ENCODE peak calls at places on chromosomes 16 and 17, in nine cellular contexts. Z is suprapubic skin, I is heart left ventricle, F is omental fat pad, Y is prostate gland, B is glutamatergic neuron, N is AG04449, T is dorsolateral prefrontal cortex, S is coronary artery. J is an unnamed sample.

GRCh38 chr17:1055751-1056645 is 59.1 kb downstream of the TIMM22 start:
- DNase-seq in Z (no peak), I (peak; percentile 81), F (no peak), Y (peak; percentile 64), B (peak; percentile 90), N (no peak), T (peak; percentile 71), S (no peak), J (peak; percentile 49)

GRCh38 chr16:23368469-23368868 is 66.4 kb downstream of the SCNN1B start:
- DNase-seq in Z (no peak), I (no peak), F (no peak), Y (no peak), B (no peak), N (no peak), T (no peak), S (no peak), J (no peak)

GRCh38 chr17:4840893-4841242 is 7.7 kb downstream of the MINK1 start:
- DNase-seq in Z (no peak), I (no peak), F (no peak), Y (no peak), B (no peak), N (no peak), T (no peak), S (no peak), J (no peak)

GRCh38 chr16:72990003-72990521 is 57.9 kb downstream of the ZFHX3 start:
- DNase-seq in Z (peak; percentile 94), I (no peak), F (peak; percentile 32), Y (peak; percentile 97), B (no peak), N (no peak), T (no peak), S (peak; percentile 97), J (peak; percentile 94)

GRCh38 chr16:62794724-62795123 is 758.5 kb upstream of the CDH8 start:
- DNase-seq in Z (no peak), I (no peak), F (no peak), Y (no peak), B (no peak), N (no peak), T (no peak), S (no peak), J (no peak)

GRCh38 chr17:69448431-69449102 is 34.1 kb downstream of the MAP2K6 start:
- DNase-seq in Z (no peak), I (no peak), F (no peak), Y (no peak), B (peak; percentile 29), N (no peak), T (peak; percentile 73), S (no peak), J (no peak)

GRCh38 chr17:72588961-72589360 is 468.1 kb downstream of the SOX9 start:
- DNase-seq in Z (no peak), I (no peak), F (no peak), Y (peak; percentile 47), B (no peak), N (no peak), T (no peak), S (no peak), J (no peak)

GRCh38 chr17:62652251-62653001 is 25.0 kb downstream of the MRC2 start:
- DNase-seq in Z (no peak), I (peak; percentile 87), F (no peak), Y (no peak), B (no peak), N (no peak), T (no peak), S (peak; percentile 88), J (peak; percentile 78)

GRCh38 chr16:83995756-83996155 is 27.7 kb downstream of the NECAB2 start:
- DNase-seq in Z (no peak), I (peak; percentile 54), F (no peak), Y (peak; percentile 13), B (no peak), N (no peak), T (peak; percentile 65), S (no peak), J (no peak)

GRCh38 chr17:65532491-65532890 is 29.0 kb downstream of the AXIN2 start:
- DNase-seq in Z (peak; percentile 64), I (no peak), F (no peak), Y (no peak), B (no peak), N (no peak), T (no peak), S (no peak), J (no peak)

GRCh38 chr17:10727192-10727591 is 2.6 kb downstream of the TMEM220 start:
- DNase-seq in Z (no peak), I (no peak), F (no peak), Y (no peak), B (no peak), N (no peak), T (no peak), S (no peak), J (peak; percentile 22)

DNA sequence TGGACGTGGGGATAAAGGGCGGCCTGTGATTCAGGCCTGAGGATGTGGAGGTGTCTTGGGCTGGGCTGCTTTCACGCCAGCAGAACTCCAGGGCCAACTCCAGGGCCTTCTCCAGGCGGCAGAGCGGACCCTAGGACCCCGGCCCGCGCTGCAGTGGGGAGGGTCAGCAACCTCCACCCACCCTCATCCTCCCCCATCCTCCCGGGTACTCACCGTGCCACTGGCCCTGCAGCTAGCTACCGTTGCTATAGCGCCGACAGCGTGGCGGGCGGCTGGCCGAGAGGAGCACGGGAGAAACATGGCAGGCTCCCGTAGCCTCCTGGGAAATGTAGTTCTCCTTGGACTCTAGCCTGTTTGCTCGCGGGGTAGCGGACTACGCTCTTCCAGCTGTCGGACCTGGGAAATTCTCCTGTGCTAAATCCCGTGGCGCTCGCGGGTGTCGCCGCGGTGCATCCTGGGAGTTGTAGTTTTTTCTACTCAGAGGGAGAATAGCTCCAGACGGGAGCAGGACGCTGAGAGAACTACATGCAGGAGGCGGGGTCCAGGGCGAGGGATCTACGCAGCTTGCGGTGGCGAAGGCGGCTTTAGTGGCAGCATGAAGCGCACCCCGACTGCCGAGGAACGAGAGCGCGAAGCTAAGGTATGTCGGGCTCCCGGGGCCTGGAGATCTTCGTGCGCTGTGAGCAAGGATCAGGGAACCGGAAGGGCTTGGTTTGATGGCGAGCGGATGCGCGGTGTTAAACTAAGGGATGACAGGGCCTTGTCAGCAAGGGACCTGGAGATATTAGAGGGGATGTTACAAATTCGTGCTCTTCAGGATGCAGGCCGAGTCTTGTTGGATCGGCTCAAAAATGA is at the start of the genes FTO and RPGRIP1L:
- DNase-seq in Z (peak; percentile 99), I (peak; percentile 98), F (peak; percentile 99), Y (peak; percentile 100), B (peak; percentile 99), N (peak; percentile 95), T (peak; percentile 99), S (peak; percentile 99), J (peak; percentile 99)
- TF ChIP-seq CTCF in Z (peak; percentile 21), I (no peak), F (no peak), Y (peak; percentile 39), B (no peak), N (no peak), T (peak; percentile 40), S (no peak), J (peak; percentile 21)

GRCh38 chr16:14961405-14962186 is 13.2 kb upstream of the PDXDC1 start:
- DNase-seq in Z (no peak), I (no peak), F (no peak), Y (no peak), B (no peak), N (no peak), T (no peak), S (peak; percentile 33), J (no peak)
- TF ChIP-seq CTCF in Z (no peak), I (no peak), F (no peak), Y (no peak), B (no peak), N (no peak), T (no peak), S (no peak), J (no peak)

GRCh38 chr16:80924372-80924978 is 82.2 kb downstream of the CMC2 start:
- DNase-seq in Z (no peak), I (peak; percentile 68), F (peak; percentile 37), Y (peak; percentile 74), B (peak; percentile 83), N (no peak), T (peak; percentile 53), S (no peak), J (peak; percentile 37)
- TF ChIP-seq CTCF in Z (peak; percentile 10), I (peak; percentile 26), F (no peak), Y (peak; percentile 61), B (peak; percentile 57), N (peak; percentile 90), T (peak; percentile 38), S (no peak), J (peak; percentile 87)

GRCh38 chr17:66737524-66737923 is 97.4 kb upstream of the CACNG5 start:
- DNase-seq in Z (no peak), I (no peak), F (no peak), Y (no peak), B (peak; percentile 74), N (no peak), T (peak; percentile 57), S (no peak), J (no peak)
- TF ChIP-seq CTCF in Z (no peak), I (peak; percentile 22), F (no peak), Y (no peak), B (no peak), N (no peak), T (no peak), S (no peak), J (no peak)

GRCh38 chr17:81558941-81559806 is 7.0 kb upstream of the FAAP100 start:
- DNase-seq in Z (no peak), I (peak; percentile 71), F (no peak), Y (no peak), B (peak; percentile 24), N (no peak), T (no peak), S (no peak), J (no peak)
- TF ChIP-seq CTCF in Z (no peak), I (peak; percentile 17), F (no peak), Y (no peak), B (no peak), N (peak; percentile 39), T (peak; percentile 10), S (no peak), J (peak; percentile 59)

GRCh38 chr17:56034120-56034757 is 119.0 kb upstream of the ANKFN1 start:
- DNase-seq in Z (no peak), I (no peak), F (no peak), Y (no peak), B (no peak), N (no peak), T (no peak), S (no peak), J (no peak)
- TF ChIP-seq CTCF in Z (no peak), I (no peak), F (no peak), Y (no peak), B (no peak), N (no peak), T (no peak), S (no peak), J (no peak)

J was measured in HFFc6.